ENCODE peak calls at places on chromosomes 6 and 20, in five cellular contexts. S, U, A, B and V are unnamed samples.

GRCh38 chr6:109349419-109349987 is 32.8 kb downstream of the CD164 start:
- DNase-seq in S (peak), U (no peak), A (no peak), B (no peak), V (no peak)

GRCh38 chr6:151738267-151738666 is 69.2 kb upstream of the ESR1 start:
- DNase-seq in S (no peak), U (no peak), A (no peak), B (no peak), V (no peak)

GRCh38 chr6:1604991-1605821 is 4.5 kb upstream of the FOXC1 start:
- DNase-seq in S (no peak), U (no peak), A (no peak), B (no peak), V (peak)

GRCh38 chr6:15365273-15365687 is 119.4 kb downstream of the JARID2 start:
- DNase-seq in S (peak), U (peak), A (peak), B (peak), V (no peak)

GRCh38 chr20:24147961-24148360 is 159.4 kb upstream of the GGTLC1 start:
- DNase-seq in S (no peak), U (no peak), A (no peak), B (no peak), V (no peak)

GRCh38 chr6:155985660-155986138 is 530.1 kb upstream of the NOX3 start:
- DNase-seq in S (no peak), U (no peak), A (no peak), B (no peak), V (no peak)

GRCh38 chr6:18785810-18786490 is 398.8 kb downstream of the RNF144B start:
- DNase-seq in S (no peak), U (no peak), A (no peak), B (no peak), V (no peak)

GRCh38 chr6:75791881-75792280 is 42.8 kb downstream of the MYO6 start:
- DNase-seq in S (no peak), U (no peak), A (no peak), B (no peak), V (no peak)

GRCh38 chr6:149098700-149099276 is 218.7 kb upstream of the TAB2 start:
- DNase-seq in S (no peak), U (no peak), A (no peak), B (no peak), V (no peak)

GRCh38 chr20:53582574-53583351 is 10.9 kb downstream of the ZNF217 start:
- DNase-seq in S (peak), U (no peak), A (no peak), B (no peak), V (no peak)

GRCh38 chr6:95693108-95693507 is 115.8 kb downstream of the MANEA start:
- DNase-seq in S (no peak), U (no peak), A (no peak), B (no peak), V (no peak)

GRCh38 chr20:32013326-32013725 is 3.1 kb downstream of the CCM2L start:
- DNase-seq in S (no peak), U (peak), A (no peak), B (no peak), V (no peak)

GRCh38 chr6:137353346-137353745 is 134.2 kb upstream of the IFNGR1 start:
- DNase-seq in S (no peak), U (no peak), A (no peak), B (no peak), V (no peak)

GRCh38 chr20:50085481-50086365 is 27.2 kb downstream of the UBE2V1 start:
- DNase-seq in S (no peak), U (peak), A (peak), B (no peak), V (no peak)

GRCh38 chr6:90219168-90219985 is 77.3 kb downstream of the BACH2 start:
- DNase-seq in S (no peak), U (peak), A (no peak), B (no peak), V (peak)

GRCh38 chr6:170210651-170211403 is 80.1 kb downstream of the DLL1 start:
- DNase-seq in S (peak), U (no peak), A (no peak), B (no peak), V (no peak)

GRCh38 chr6:133432021-133432989 is 191.1 kb downstream of the EYA4 start:
- DNase-seq in S (no peak), U (no peak), A (no peak), B (peak), V (no peak)

GRCh38 chr6:117531346-117531745 is 48.9 kb downstream of the DCBLD1 start:
- DNase-seq in S (no peak), U (no peak), A (no peak), B (no peak), V (no peak)

GRCh38 chr6:42028234-42029061 is 21.9 kb upstream of the TAF8 start:
- DNase-seq in S (no peak), U (no peak), A (no peak), B (no peak), V (no peak)

GRCh38 chr6:169344651-169345050 is 91.0 kb upstream of the THBS2 start:
- DNase-seq in S (no peak), U (no peak), A (no peak), B (no peak), V (peak)

GRCh38 chr20:10171864-10172751 is 46.5 kb upstream of the SNAP25 start:
- DNase-seq in S (peak), U (peak), A (peak), B (peak), V (peak)

GRCh38 chr6:106527111-106527510 is 102.2 kb downstream of the RTN4IP1 start:
- DNase-seq in S (no peak), U (no peak), A (no peak), B (no peak), V (no peak)

GRCh38 chr6:87730310-87730709 is 28.3 kb upstream of the AKIRIN2 start:
- DNase-seq in S (no peak), U (peak), A (peak), B (peak), V (no peak)

GRCh38 chr6:137722749-137723272 is 144.2 kb upstream of the TNFAIP3 start:
- DNase-seq in S (no peak), U (no peak), A (no peak), B (no peak), V (no peak)

DNA sequence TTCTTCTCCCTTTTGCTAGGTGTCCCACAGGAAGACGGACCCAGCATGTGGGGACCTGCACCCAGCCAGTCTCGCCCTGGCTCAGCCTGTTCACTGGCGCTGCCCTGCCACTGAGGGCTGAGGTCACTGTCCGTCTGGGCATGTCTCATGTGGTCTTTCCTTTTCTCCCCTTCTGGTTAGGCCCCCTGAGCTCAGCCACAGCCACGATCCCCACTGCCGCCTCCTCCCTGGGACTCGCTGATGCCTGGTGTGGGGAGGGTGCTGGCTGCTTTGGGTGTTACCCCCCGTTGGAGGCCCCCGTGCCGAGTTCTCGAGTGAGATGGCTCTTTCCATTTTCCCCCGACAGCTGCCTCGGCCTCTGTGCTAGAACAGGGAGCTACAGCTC is 14.8 kb upstream of the TCFL5 start:
- DNase-seq in S (no peak), U (no peak), A (no peak), B (no peak), V (no peak)
- H3K27ac ChIP-seq in S (peak), U (peak), A (no peak), B (no peak), V (peak)

DNA sequence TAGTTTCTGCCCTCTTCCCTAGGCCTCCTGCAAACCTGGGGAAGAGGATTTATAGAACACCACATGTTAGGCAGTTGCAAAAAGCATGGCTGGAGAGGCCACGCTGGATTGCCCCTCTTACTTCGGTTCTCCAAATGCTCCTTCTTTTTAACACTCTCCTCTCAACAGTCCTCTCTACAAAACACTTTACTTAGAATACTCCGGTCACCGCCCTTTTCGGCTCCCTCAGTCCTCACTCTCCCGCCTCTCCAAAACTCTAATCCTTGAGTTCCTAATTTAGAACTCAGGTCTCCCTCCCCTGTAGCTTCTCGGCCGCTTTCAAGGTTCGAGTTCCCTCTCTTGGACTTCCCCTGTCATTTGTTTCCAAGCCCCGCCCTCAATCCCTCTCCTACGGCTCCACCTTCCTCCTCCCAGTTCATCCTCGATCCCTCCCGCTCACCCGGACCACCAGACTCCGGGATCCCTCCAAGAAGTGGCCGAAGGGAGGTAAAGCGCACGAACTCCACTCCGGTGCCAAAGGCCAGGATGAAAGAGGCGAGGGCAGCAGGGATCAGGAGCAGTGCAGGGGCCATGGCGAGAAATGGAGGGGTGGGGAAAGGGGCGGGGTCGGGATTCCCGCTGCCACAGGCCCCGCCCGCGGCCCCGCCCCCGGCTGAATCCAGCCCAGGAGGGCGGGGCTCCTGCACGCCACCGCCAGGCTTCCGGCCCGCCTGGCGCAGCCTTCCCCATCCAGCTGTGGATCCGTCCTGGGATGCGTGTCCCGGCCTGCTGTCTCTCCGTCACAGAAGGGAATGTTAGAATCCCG is at the start of gene NRM:
- DNase-seq in S (peak), U (peak), A (peak), B (peak), V (peak)
- H3K27ac ChIP-seq in S (peak), U (peak), A (peak), B (peak), V (peak)

DNA sequence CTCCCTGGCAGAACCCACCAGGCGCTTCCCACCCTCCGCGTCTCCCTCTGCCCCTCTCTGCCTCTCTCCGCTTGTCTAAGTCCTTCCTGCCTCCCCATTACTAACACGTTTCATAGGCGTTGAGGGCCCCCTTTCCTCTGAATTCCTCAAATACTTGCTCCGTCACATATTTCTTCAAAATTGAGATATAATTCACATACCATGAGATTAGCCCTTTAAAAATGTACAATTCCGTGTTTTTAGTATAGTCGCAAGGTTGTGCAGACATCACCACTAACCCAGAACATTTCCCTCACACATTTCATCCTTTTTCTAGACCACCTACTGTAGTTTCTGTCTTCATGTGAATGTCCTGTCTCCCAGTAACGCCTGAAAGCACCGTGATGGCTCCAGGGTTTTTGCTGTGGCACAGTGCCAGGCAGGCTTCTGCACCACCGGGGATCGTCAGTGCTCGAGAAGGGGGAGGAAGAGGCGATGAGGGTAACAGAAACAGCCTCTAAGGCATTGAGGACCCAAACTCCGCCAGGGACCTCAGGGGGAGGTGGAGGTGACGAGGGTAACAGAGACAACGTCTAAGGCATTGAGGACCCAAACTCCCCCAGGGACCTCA is 141.9 kb upstream of the SNX9 start:
- DNase-seq in S (no peak), U (no peak), A (no peak), B (no peak), V (no peak)
- H3K27ac ChIP-seq in S (no peak), U (no peak), A (no peak), B (no peak), V (no peak)

GRCh38 chr20:34337544-34337943 is 25.5 kb upstream of the ITCH start:
- DNase-seq in S (no peak), U (no peak), A (no peak), B (no peak), V (no peak)
- H3K27ac ChIP-seq in S (no peak), U (no peak), A (peak), B (no peak), V (no peak)

DNA sequence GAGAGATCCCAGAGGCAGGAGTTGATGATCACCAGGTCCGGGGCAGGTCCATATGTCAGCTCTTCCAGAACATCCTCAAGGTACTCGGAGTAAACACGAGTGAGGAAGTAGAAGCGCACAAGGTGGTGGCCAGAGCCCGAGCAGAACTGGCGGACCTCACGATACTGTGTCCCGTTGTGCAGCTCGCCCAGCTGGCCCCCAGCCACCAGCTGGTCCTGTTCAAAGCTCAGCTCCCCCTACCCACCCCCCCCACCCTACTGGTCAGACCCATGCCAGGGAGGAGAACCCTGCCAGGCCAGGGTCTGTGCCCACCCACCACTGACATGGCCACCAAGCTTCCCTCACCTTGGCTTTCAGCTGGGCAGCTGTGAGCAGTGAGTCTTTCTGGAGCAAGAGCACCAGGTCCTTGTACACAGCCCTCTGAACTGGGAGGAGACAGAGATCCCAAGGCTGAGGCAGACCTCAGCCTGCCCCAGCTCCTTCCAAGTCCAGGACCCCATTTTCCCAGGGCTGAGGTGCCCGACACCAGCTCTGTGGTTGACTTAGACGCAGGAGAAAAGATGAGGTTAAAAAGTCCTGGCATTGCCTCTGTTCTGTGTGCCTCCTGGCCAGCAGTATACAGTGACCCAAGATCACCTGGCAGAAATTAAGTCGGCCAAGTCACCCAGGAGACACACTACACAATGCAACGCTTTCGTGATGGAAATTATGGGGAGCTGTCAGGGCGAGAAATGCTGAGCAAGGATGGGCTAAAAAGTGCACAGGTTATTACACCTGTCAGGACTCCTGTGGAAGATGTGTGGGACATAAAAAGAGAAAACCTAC is 1.4 kb downstream of the PCED1A start:
- DNase-seq in S (no peak), U (no peak), A (no peak), B (no peak), V (peak)
- H3K27ac ChIP-seq in S (no peak), U (no peak), A (no peak), B (no peak), V (no peak)

GRCh38 chr6:145863396-145863795 is 48.8 kb upstream of the FBXO30 start:
- DNase-seq in S (no peak), U (no peak), A (no peak), B (no peak), V (no peak)

GRCh38 chr6:145866449-145867401 is 52.1 kb upstream of the FBXO30 start:
- DNase-seq in S (no peak), U (no peak), A (no peak), B (no peak), V (no peak)

GRCh38 chr6:145863988-145864616 is 49.5 kb upstream of the FBXO30 start:
- DNase-seq in S (no peak), U (no peak), A (no peak), B (no peak), V (no peak)

GRCh38 chr6:145865595-145865994 is 51.0 kb upstream of the FBXO30 start:
- DNase-seq in S (no peak), U (no peak), A (no peak), B (no peak), V (no peak)

GRCh38 chr6:145865175-145865574 is 50.6 kb upstream of the FBXO30 start:
- DNase-seq in S (no peak), U (no peak), A (no peak), B (no peak), V (no peak)
- H3K27ac ChIP-seq in S (no peak), U (no peak), A (no peak), B (no peak), V (no peak)

DNA sequence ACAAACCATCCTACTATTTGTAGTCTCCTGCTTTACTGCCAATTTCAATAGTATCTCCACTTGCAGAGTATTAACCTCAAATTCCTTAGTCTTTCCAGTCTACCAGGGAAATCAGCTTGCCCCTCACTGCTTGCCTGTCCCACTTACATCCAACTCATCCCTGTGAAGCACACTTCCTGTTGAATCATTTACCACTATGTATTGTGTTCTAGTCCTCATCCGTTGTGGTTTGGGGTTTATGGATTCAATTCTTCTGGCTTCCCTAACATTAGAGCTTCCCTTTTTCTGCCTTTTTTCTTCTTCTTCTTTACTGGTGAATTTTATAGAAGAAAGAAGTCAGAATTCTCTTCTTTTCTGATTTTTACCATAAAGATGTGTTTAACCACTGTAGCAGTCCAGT is 5.1 kb upstream of the TXLNB start:
- DNase-seq in S (no peak), U (no peak), A (no peak), B (no peak), V (no peak)
- H3K27ac ChIP-seq in S (no peak), U (no peak), A (no peak), B (no peak), V (no peak)